ENCODE peak calls at places on chromosome 2, in four cellular contexts. C is neural crest cell, M is fibroblast of mammary gland, T is glutamatergic neuron. I is an unnamed sample.

GRCh38 chr2:109148347-109148746 is 19.3 kb downstream of the SH3RF3 start:
- DNase-seq in T (no peak), C (no peak), M (peak; percentile 85), I (no peak)

GRCh38 chr2:237743561-237744269 is 54.9 kb upstream of the RBM44 start:
- DNase-seq in C (no peak), T (no peak), M (peak; percentile 68), I (no peak)

GRCh38 chr2:223897669-223898314 is 47.3 kb downstream of the WDFY1 start:
- DNase-seq in T (no peak), C (no peak), M (no peak), I (no peak)

GRCh38 chr2:161763153-161763552 is 138.9 kb downstream of the SLC4A10 start:
- DNase-seq in C (no peak), M (no peak), T (no peak), I (no peak)

GRCh38 chr2:217520361-217521010 is 482.3 kb downstream of the TNS1 start:
- DNase-seq in M (peak; percentile 16), T (no peak), C (no peak), I (no peak)

GRCh38 chr2:152506843-152507242 is 171.9 kb downstream of the FMNL2 start:
- DNase-seq in C (no peak), T (no peak), M (peak; percentile 46), I (no peak)

GRCh38 chr2:112799291-112799975 is 15.1 kb upstream of the IL1A start:
- DNase-seq in M (no peak), C (no peak), T (no peak), I (no peak)

GRCh38 chr2:28630341-28630740 is 121.3 kb upstream of the PPP1CB start:
- DNase-seq in C (no peak), T (no peak), M (no peak), I (no peak)

GRCh38 chr2:160697817-160698216 is 204.2 kb upstream of the RBMS1 start:
- DNase-seq in T (no peak), M (no peak), C (no peak), I (no peak)

GRCh38 chr2:74831693-74832530 is 2.0 kb upstream of the HK2 start:
- DNase-seq in M (peak; percentile 60), T (no peak), C (no peak), I (no peak)

GRCh38 chr2:62410015-62410453 is 96.0 kb downstream of the TMEM17 start:
- DNase-seq in T (no peak), M (no peak), C (no peak), I (no peak)

GRCh38 chr2:108436976-108437375 is 12.0 kb upstream of the GCC2 start:
- DNase-seq in M (no peak), T (no peak), C (no peak), I (no peak)

GRCh38 chr2:239583879-239584859 is 183.3 kb upstream of the HDAC4 start:
- DNase-seq in M (no peak), C (no peak), T (peak; percentile 9), I (no peak)

GRCh38 chr2:29262681-29263260 is 147.6 kb downstream of the CLIP4 start:
- DNase-seq in T (peak; percentile 36), C (no peak), M (no peak), I (no peak)

GRCh38 chr2:36337354-36337753 is 18.2 kb upstream of the CRIM1 start:
- DNase-seq in M (no peak), T (no peak), C (no peak), I (no peak)

GRCh38 chr2:179538406-179538805 is 273.8 kb upstream of the SESTD1 start:
- DNase-seq in C (no peak), T (no peak), M (peak; percentile 54), I (no peak)

GRCh38 chr2:18829331-18829902 is 240.0 kb upstream of the NT5C1B start:
- DNase-seq in T (no peak), M (peak; percentile 69), C (no peak), I (no peak)

GRCh38 chr2:162989507-162989906 is 150.9 kb upstream of the KCNH7 start:
- DNase-seq in C (no peak), M (no peak), T (no peak), I (no peak)

GRCh38 chr2:98212733-98213132 is 125.8 kb downstream of the VWA3B start:
- DNase-seq in C (no peak), T (no peak), M (no peak), I (no peak)

GRCh38 chr2:200252661-200253067 is 53.8 kb upstream of the SPATS2L start:
- DNase-seq in C (no peak), T (no peak), M (peak; percentile 90), I (no peak)

GRCh38 chr2:7432426-7432825 is 515.2 kb downstream of the RNF144A start:
- DNase-seq in T (no peak), M (no peak), C (no peak), I (no peak)

GRCh38 chr2:150127271-150127990 is 360.0 kb downstream of the RND3 start:
- DNase-seq in C (no peak), T (no peak), M (no peak), I (no peak)

GRCh38 chr2:53787911-53788289 is 1.1 kb downstream of the ERLEC1 start:
- DNase-seq in T (no peak), C (no peak), M (no peak), I (no peak)

GRCh38 chr2:173401716-173402326 is 47.1 kb downstream of the CDCA7 start:
- DNase-seq in T (no peak), M (peak; percentile 2), C (no peak), I (peak; percentile 10)

GRCh38 chr2:96264656-96265348 is 995 bp downstream of the TMEM127 start:
- DNase-seq in M (peak; percentile 28), T (peak; percentile 64), C (peak; percentile 28), I (peak; percentile 50)

GRCh38 chr2:220224711-220225519 is 597.5 kb downstream of the SLC4A3 start:
- DNase-seq in T (no peak), M (peak; percentile 62), C (no peak), I (no peak)

GRCh38 chr2:11411768-11412448 is 54.1 kb downstream of the E2F6 start:
- DNase-seq in T (peak; percentile 52), M (peak; percentile 54), C (peak; percentile 51), I (peak; percentile 65)

GRCh38 chr2:241399941-241400922 is 44.1 kb downstream of the FARP2 start:
- DNase-seq in M (no peak), T (no peak), C (no peak), I (no peak)

GRCh38 chr2:217688494-217688893 is 314.3 kb downstream of the TNS1 start:
- DNase-seq in C (no peak), T (no peak), M (no peak), I (no peak)

GRCh38 chr2:27715318-27716165 is 51.9 kb downstream of the SLC4A1AP start:
- DNase-seq in C (no peak), T (peak; percentile 55), M (peak; percentile 58), I (peak; percentile 44)

GRCh38 chr2:109487237-109487869 is 126.4 kb downstream of the SEPTIN10 start:
- DNase-seq in T (no peak), C (no peak), M (peak; percentile 26), I (no peak)

DNA sequence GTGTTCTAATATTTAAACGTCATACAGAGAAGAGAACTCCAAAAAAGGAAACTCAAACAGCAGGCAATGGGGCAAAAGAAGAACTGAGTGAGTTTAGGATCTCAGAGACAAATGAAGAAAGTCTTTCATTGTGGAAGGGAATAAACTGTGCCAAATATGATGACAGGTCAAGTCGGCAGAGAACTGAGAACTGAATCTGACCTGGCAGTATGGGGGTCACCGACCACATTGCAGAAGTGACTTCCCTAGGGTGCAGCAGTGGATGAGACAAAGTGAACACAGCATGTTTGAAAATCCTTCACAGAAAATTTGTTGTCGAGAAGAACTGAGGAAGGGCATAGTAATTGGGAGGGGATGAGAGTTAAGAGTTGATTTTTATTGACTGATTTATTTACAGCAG is 55.8 kb downstream of the TTC21B start:
- DNase-seq in M (no peak), C (no peak), T (no peak), I (no peak)
- TF ChIP-seq CTCF in M (no peak), C (no peak), T (no peak), I (no peak)

DNA sequence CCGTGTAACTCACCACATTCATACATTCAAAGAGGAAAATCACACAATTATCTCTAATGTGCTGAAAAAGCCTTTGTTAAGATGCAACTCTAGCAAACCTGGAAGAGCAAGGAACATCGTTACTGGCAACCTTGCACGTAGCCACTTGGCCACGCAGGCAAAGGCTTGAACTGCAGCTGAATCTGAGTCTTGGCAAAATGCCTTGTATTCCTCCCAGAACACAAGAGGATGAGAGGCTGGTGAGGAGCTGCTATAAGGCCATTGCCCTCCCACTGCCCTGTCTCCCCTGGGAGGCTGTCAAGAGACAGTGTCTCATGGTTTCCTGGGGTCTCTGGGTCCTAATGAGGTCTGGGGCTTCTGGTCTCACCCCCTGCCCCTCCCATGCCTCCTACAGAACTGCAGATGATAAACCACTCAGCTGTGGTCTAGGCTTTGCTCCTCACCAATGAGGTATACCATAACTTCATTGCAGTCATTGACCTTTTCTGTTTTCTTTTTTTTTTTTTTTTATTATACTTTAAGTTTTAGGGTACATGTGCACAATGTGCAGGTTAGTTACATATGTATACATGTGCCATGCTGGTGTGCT is 141.4 kb downstream of the SPP2 start:
- DNase-seq in M (peak; percentile 35), T (no peak), C (no peak), I (no peak)
- TF ChIP-seq CTCF in M (no peak), T (no peak), C (no peak), I (no peak)

GRCh38 chr2:207463996-207464395 is 65.8 kb upstream of the CREB1 start:
- DNase-seq in M (no peak), T (no peak), C (no peak), I (no peak)

GRCh38 chr2:207467716-207468347 is 61.9 kb upstream of the CREB1 start:
- DNase-seq in C (no peak), M (peak; percentile 93), T (no peak), I (no peak)

GRCh38 chr2:207463433-207463832 is 66.3 kb upstream of the CREB1 start:
- DNase-seq in C (no peak), M (peak; percentile 37), T (no peak), I (no peak)

GRCh38 chr2:207468504-207468903 is 61.3 kb upstream of the CREB1 start:
- DNase-seq in C (no peak), M (no peak), T (no peak), I (no peak)

GRCh38 chr2:207465894-207466293 is 63.9 kb upstream of the CREB1 start:
- DNase-seq in M (peak; percentile 44), C (no peak), T (no peak), I (no peak)
- TF ChIP-seq CTCF in M (no peak), C (no peak), T (no peak), I (no peak)

DNA sequence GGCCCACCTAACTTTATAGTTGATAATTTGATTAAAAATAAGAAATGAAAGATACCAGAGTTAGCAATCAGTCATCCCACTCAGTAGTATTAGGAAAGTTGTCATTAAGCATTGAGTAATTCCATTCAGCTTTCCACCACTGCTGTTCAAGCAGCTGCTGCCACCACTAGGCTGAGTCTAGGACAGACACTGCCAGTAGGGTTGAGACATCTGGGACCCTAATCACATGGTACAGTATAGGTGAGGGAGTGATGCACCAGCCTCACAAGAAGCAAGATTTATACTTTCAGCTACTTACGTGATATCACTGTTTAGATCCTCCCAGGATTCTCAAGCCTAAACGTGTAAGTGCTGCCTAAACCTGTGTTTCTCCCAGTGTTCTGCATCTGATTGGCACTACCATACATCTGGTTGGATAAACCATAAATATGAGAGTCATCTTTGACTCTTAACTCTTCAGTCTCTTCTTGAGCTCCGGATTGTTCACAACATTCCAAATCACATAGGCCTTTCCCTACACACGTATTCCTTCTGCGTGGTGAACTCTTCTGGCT is 3.2 kb downstream of the UBXN4 start:
- DNase-seq in C (no peak), T (peak; percentile 47), M (peak; percentile 59), I (peak; percentile 7)
- TF ChIP-seq CTCF in C (peak; percentile 30), T (no peak), M (peak; percentile 23), I (no peak)